ENCODE peak calls at places on chromosome X, in four cellular contexts. O is left lung, W is AG09319, E is cardiac muscle cell. U is an unnamed sample.

GRCh38 chrX:118226060-118226428 is 109.4 kb upstream of the KLHL13 start:
- DNase-seq in O (no peak), W (no peak), E (peak; percentile 39), U (no peak)

GRCh38 chrX:38803609-38804480 is 2.6 kb downstream of the MID1IP1 start:
- DNase-seq in O (peak; percentile 89), W (peak; percentile 51), E (peak; percentile 91), U (peak; percentile 44)

GRCh38 chrX:57282568-57282967 is 3.9 kb upstream of the FAAH2 start:
- DNase-seq in O (no peak), W (no peak), E (no peak), U (no peak)

GRCh38 chrX:129930941-129931410 is 25.0 kb downstream of the UTP14A start:
- DNase-seq in O (no peak), W (no peak), E (peak; percentile 24), U (no peak)

GRCh38 chrX:40845331-40845911 is 110.1 kb upstream of the MED14 start:
- DNase-seq in O (no peak), W (peak; percentile 63), E (peak; percentile 68), U (no peak)

GRCh38 chrX:55710701-55711100 is 6.8 kb upstream of the RRAGB start:
- DNase-seq in O (no peak), W (no peak), E (no peak), U (no peak)

GRCh38 chrX:87409113-87409841 is 108.3 kb upstream of the KLHL4 start:
- DNase-seq in O (peak; percentile 71), W (no peak), E (peak; percentile 1), U (no peak)

GRCh38 chrX:137052641-137053235 is 18.9 kb upstream of the GPR101 start:
- DNase-seq in O (no peak), W (no peak), E (no peak), U (no peak)

GRCh38 chrX:11352296-11352741 is 59.1 kb downstream of the AMELX start:
- DNase-seq in O (no peak), W (no peak), E (no peak), U (no peak)

GRCh38 chrX:55486736-55487135 is 2.9 kb downstream of the USP51 start:
- DNase-seq in O (no peak), W (no peak), E (no peak), U (no peak)

GRCh38 chrX:151821226-151821625 is 86.7 kb downstream of the CNGA2 start:
- DNase-seq in O (no peak), W (no peak), E (no peak), U (no peak)

GRCh38 chrX:121179972-121180371 is 132.6 kb downstream of the GLUD2 start:
- DNase-seq in O (no peak), W (no peak), E (no peak), U (no peak)

GRCh38 chrX:77087529-77088169 is 359.5 kb upstream of the FGF16 start:
- DNase-seq in O (no peak), W (no peak), E (no peak), U (no peak)

GRCh38 chrX:12891915-12892506 is 14.4 kb upstream of the TLR8 start:
- DNase-seq in O (no peak), W (no peak), E (no peak), U (no peak)

GRCh38 chrX:108304210-108304609 is 134.0 kb downstream of the COL4A6 start:
- DNase-seq in O (no peak), W (no peak), E (peak; percentile 36), U (no peak)

GRCh38 chrX:74015379-74016019 is 288.5 kb upstream of the ZCCHC13 start:
- DNase-seq in O (peak; percentile 45), W (peak; percentile 40), E (peak; percentile 79), U (peak; percentile 28)

GRCh38 chrX:104679175-104679574 is 113.2 kb downstream of the IL1RAPL2 start:
- DNase-seq in O (no peak), W (no peak), E (no peak), U (no peak)

GRCh38 chrX:132023896-132024386 is 839 bp downstream of the STK26 start:
- DNase-seq in O (peak; percentile 36), W (no peak), E (peak; percentile 68), U (peak; percentile 48)

GRCh38 chrX:68846536-68846935 is 17.7 kb downstream of the EFNB1 start:
- DNase-seq in O (no peak), W (no peak), E (peak; percentile 28), U (no peak)

GRCh38 chrX:150694738-150695410 is 1.7 kb downstream of the MTMR1 start:
- DNase-seq in O (no peak), W (no peak), E (no peak), U (no peak)

GRCh38 chrX:11470231-11470630 is 177.0 kb downstream of the AMELX start:
- DNase-seq in O (no peak), W (peak; percentile 63), E (no peak), U (no peak)

GRCh38 chrX:101415180-101416130 is 7.4 kb downstream of the HNRNPH2 start:
- DNase-seq in O (no peak), W (peak; percentile 59), E (peak; percentile 60), U (no peak)

GRCh38 chrX:40108959-40109287 is 11.2 kb upstream of the BCOR start:
- DNase-seq in O (peak; percentile 77), W (no peak), E (peak; percentile 80), U (no peak)

GRCh38 chrX:14964500-14964899 is 91.3 kb downstream of the MOSPD2 start:
- DNase-seq in O (no peak), W (no peak), E (no peak), U (no peak)

GRCh38 chrX:69192603-69193002 is 27.4 kb upstream of the PJA1 start:
- DNase-seq in O (no peak), W (no peak), E (no peak), U (no peak)

GRCh38 chrX:78092296-78092695 is 11.8 kb upstream of the PGK1 start:
- DNase-seq in O (no peak), W (no peak), E (peak; percentile 52), U (no peak)

GRCh38 chrX:103361798-103362197 is 5.5 kb downstream of the TCEAL9 start:
- DNase-seq in O (no peak), W (no peak), E (no peak), U (no peak)

GRCh38 chrX:151697537-151697936 is 2.3 kb downstream of the PRRG3 start:
- DNase-seq in O (no peak), W (peak; percentile 89), E (no peak), U (no peak)

GRCh38 chrX:106903291-106903820 is at the start of gene RIPPLY1:
- DNase-seq in O (no peak), W (no peak), E (no peak), U (no peak)

GRCh38 chrX:43467608-43468234 is 188.4 kb upstream of the MAOA start:
- DNase-seq in O (no peak), W (no peak), E (no peak), U (no peak)
- TF ChIP-seq CTCF in O (no peak), W (no peak), E (no peak), U (no peak)

GRCh38 chrX:42087960-42088359 is 164.6 kb upstream of the CASK start:
- DNase-seq in O (no peak), W (no peak), E (no peak), U (no peak)
- TF ChIP-seq CTCF in O (no peak), W (no peak), E (no peak), U (no peak)

GRCh38 chrX:96843566-96843965 is 40.1 kb upstream of the RPA4 start:
- DNase-seq in O (no peak), W (no peak), E (peak; percentile 43), U (no peak)
- TF ChIP-seq CTCF in O (no peak), W (no peak), E (peak; percentile 35), U (no peak)

DNA sequence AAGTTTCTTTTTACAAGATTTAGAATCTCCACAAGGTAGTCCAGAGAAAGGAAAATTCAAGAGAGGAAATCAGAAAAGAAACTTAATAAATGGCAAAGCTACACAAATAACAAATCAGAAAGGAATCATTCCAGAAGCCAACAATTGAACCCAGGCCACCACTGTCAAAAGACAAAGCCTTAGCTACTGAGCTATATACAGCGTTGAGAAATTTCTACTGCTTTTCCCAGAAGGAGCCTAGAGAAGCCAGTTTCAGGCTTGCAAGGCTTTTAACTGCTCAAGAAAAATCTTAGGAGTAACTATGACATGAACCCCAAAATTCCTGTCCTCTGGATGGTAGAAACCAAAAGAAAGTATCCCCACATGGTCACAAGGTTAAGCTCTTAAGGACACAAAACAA is 129.0 kb downstream of the DMD start:
- DNase-seq in O (no peak), W (no peak), E (no peak), U (no peak)
- TF ChIP-seq CTCF in O (no peak), W (no peak), E (no peak), U (no peak)

DNA sequence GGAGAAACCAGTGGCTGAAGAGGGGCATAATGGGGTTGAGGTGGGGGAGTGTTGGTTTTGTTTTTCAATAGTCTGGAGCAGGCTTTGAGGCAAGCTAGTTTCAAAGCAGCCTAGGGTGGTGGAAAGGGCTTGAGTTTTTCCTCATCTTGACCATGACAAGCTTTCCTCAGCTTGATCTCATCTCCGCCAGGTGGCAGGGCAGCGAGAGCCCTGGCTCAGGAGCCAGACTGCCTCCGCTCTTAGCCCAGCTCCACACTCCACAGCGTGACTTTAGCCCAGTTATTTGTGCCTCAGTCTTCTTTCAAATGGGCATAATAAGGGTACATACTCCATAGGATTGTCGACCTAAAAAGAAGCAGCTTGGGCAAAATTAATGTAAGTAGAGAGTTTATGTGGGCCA is 29.9 kb upstream of the SOWAHD start:
- DNase-seq in O (no peak), W (no peak), E (no peak), U (no peak)
- TF ChIP-seq CTCF in O (no peak), W (no peak), E (no peak), U (no peak)

GRCh38 chrX:16807548-16807947 is 21.3 kb downstream of the TXLNG start:
- DNase-seq in O (no peak), W (no peak), E (peak; percentile 23), U (no peak)
- TF ChIP-seq CTCF in O (no peak), W (peak; percentile 63), E (peak; percentile 51), U (no peak)

U was measured in natural killer cell.